ENCODE peak calls at places on chromosomes 1 and 21, in six cellular contexts. U is Right ventricle myocardium superior; B is activated CD8-positive, alpha-beta memory T cell treated with anti-CD3 and anti-CD28 coated beads, Interleukin-2, amount 10 ng/mL, durations not matched to agents 7 days and 5 days; H is psoas muscle; C is stimulated activated naive CD8-positive, alpha-beta T cell treated with anti-CD3 and anti-CD28 coated beads, Interleukin-15, Interleukin-2, amounts not matched to agents 100 U/mL and 50 U/mL, for 24 hours; L is gastroesophageal sphincter. V is an unnamed sample.
A peak's percentile ranks its signal among the peaks of the same experiment; 100 is the strongest.

GRCh38 chr1:246447501-246447900 is 59.6 kb downstream of the SMYD3 start:
- ATAC-seq in B (no peak), L (no peak), C (no peak), H (no peak), U (no peak), V (no peak)

GRCh38 chr1:30320581-30320890 is 402.8 kb downstream of the MATN1 start:
- ATAC-seq in U (no peak), B (no peak), H (no peak), C (no peak), L (no peak), V (no peak)

GRCh38 chr1:83641828-83642443 is 357.0 kb downstream of the TTLL7 start:
- ATAC-seq in C (no peak), U (peak; percentile 51), B (no peak), L (no peak), H (no peak), V (no peak)

GRCh38 chr1:91997607-91998195 is 32.1 kb upstream of the EPHX4 start:
- ATAC-seq in L (no peak), C (no peak), H (no peak), B (no peak), U (no peak), V (no peak)

GRCh38 chr1:167645161-167645560 is 15.1 kb downstream of the RCSD1 start:
- ATAC-seq in L (no peak), U (no peak), C (no peak), H (no peak), B (no peak), V (no peak)

GRCh38 chr1:210342986-210343780 is 14.5 kb downstream of the HHAT start:
- ATAC-seq in C (peak; percentile 41), L (peak; percentile 22), B (no peak), H (no peak), U (peak; percentile 29), V (peak; percentile 95)

GRCh38 chr1:64302971-64303370 is 99.5 kb downstream of the UBE2U start:
- ATAC-seq in U (no peak), B (no peak), H (no peak), C (no peak), L (no peak), V (no peak)

GRCh38 chr1:147171399-147172167 is 687 bp downstream of the PRKAB2 start:
- ATAC-seq in L (no peak), C (no peak), H (no peak), U (no peak), B (no peak), V (no peak)

GRCh38 chr1:36492491-36492890 is 9.8 kb upstream of the CSF3R start:
- ATAC-seq in U (no peak), B (no peak), H (no peak), L (no peak), C (no peak), V (no peak)

GRCh38 chr1:33943978-33944377 is 80.1 kb downstream of the HMGB4 start:
- ATAC-seq in U (no peak), B (no peak), L (no peak), C (no peak), H (no peak), V (no peak)

GRCh38 chr1:95650631-95651030 is 416.6 kb downstream of the RWDD3 start:
- ATAC-seq in H (no peak), U (no peak), C (no peak), L (no peak), B (no peak), V (no peak)

GRCh38 chr1:210250665-210250997 is 18.0 kb downstream of the SERTAD4 start:
- ATAC-seq in H (no peak), B (no peak), U (peak; percentile 70), C (peak; percentile 12), L (no peak), V (peak; percentile 47)

GRCh38 chr1:119743308-119743707 is 25.4 kb downstream of the HMGCS2 start:
- ATAC-seq in L (no peak), C (no peak), U (peak; percentile 7), B (no peak), H (no peak), V (no peak)

GRCh38 chr1:110916669-110917306 is 43.8 kb downstream of the CD53 start:
- ATAC-seq in B (peak; percentile 97), U (no peak), H (no peak), L (no peak), C (peak; percentile 75), V (no peak)

GRCh38 chr1:47262787-47263413 is 30.9 kb upstream of the TAL1 start:
- ATAC-seq in L (no peak), U (no peak), B (peak; percentile 53), C (no peak), H (no peak), V (no peak)

GRCh38 chr1:46197551-46198025 is 646 bp downstream of the POMGNT1 start:
- ATAC-seq in C (peak; percentile 9), H (peak; percentile 22), U (no peak), L (peak; percentile 2), B (no peak), V (no peak)

GRCh38 chr21:21175798-21176334 is 177.7 kb downstream of the NCAM2 start:
- ATAC-seq in U (no peak), L (no peak), H (no peak), C (no peak), B (no peak), V (no peak)

GRCh38 chr1:240171907-240172306 is 80.2 kb downstream of the FMN2 start:
- ATAC-seq in L (no peak), H (no peak), B (no peak), U (no peak), C (no peak), V (no peak)

GRCh38 chr1:6367381-6368007 is 26.1 kb downstream of the ACOT7 start:
- ATAC-seq in U (peak; percentile 91), C (no peak), L (no peak), B (no peak), H (peak; percentile 65), V (no peak)

GRCh38 chr1:28056129-28056925 is 32.1 kb downstream of the EYA3 start:
- ATAC-seq in C (peak; percentile 98), U (no peak), B (peak; percentile 88), L (no peak), H (no peak), V (peak; percentile 92)

GRCh38 chr1:84090447-84091244 is 53.4 kb upstream of the PRKACB start:
- ATAC-seq in H (no peak), L (no peak), U (no peak), C (no peak), B (peak; percentile 77), V (no peak)

GRCh38 chr1:170666661-170667060 is 2.7 kb downstream of the PRRX1 start:
- ATAC-seq in L (no peak), U (no peak), H (peak; percentile 4), C (no peak), B (no peak), V (no peak)

GRCh38 chr1:93963585-93963984 is 54.4 kb upstream of the GCLM start:
- ATAC-seq in B (no peak), H (no peak), C (no peak), L (no peak), U (no peak), V (no peak)

GRCh38 chr1:28591708-28592313 is at the start of gene RAB42:
- ATAC-seq in L (peak; percentile 77), B (no peak), U (peak; percentile 51), C (peak; percentile 60), H (no peak), V (peak; percentile 61)

GRCh38 chr1:234863596-234863995 is 253.6 kb upstream of the IRF2BP2 start:
- ATAC-seq in U (peak; percentile 35), C (no peak), H (peak; percentile 59), L (peak; percentile 56), B (no peak), V (no peak)

GRCh38 chr1:231774719-231775322 is 148.2 kb downstream of the DISC1 start:
- ATAC-seq in L (no peak), C (no peak), U (no peak), B (no peak), H (no peak), V (no peak)

GRCh38 chr1:209733409-209734192 is 22.3 kb upstream of the TRAF3IP3 start:
- ATAC-seq in L (peak; percentile 77), B (no peak), C (peak; percentile 55), U (peak; percentile 62), H (peak; percentile 46), V (no peak)

GRCh38 chr1:228944991-228945390 is 209.7 kb downstream of the RHOU start:
- ATAC-seq in B (peak; percentile 51), L (no peak), H (no peak), C (no peak), U (peak; percentile 53), V (no peak)

GRCh38 chr1:33036051-33036525 is 595 bp downstream of the AK2 start:
- ATAC-seq in B (peak; percentile 1), H (peak; percentile 53), U (peak; percentile 7), C (peak; percentile 4), L (no peak), V (no peak)

V was measured in stimulated activated memory B cell treated with anti-CD40 and anti-IgM and Interleukin-4, amounts not matched to agents 10 μg/mL and 1 μg/mL and 100 μg/mL, for 72 hours.